ENCODE peak calls at places on chromosomes 4 and X, in seven cellular contexts. B is lower leg skin, D is mucosa of descending colon, Y is HFFc6, A is pancreas, K is H9, N is uterus. R is an unnamed sample.

GRCh38 chrX:19904778-19905367 is 17.5 kb upstream of the SH3KBP1 start:
- DNase-seq in B (no peak), D (no peak), Y (peak; percentile 17), A (no peak), K (no peak), N (no peak), R (no peak)

GRCh38 chr4:36288727-36289126 is 7.3 kb downstream of the DTHD1 start:
- DNase-seq in B (no peak), D (no peak), Y (no peak), A (no peak), K (no peak), N (no peak), R (no peak)

GRCh38 chr4:139978692-139979091 is 175.3 kb downstream of the MAML3 start:
- DNase-seq in B (no peak), D (no peak), Y (no peak), A (no peak), K (no peak), N (no peak), R (no peak)

GRCh38 chr4:94889961-94890360 is 132.2 kb downstream of the BMPR1B start:
- DNase-seq in B (no peak), D (no peak), Y (no peak), A (no peak), K (no peak), N (no peak), R (no peak)

GRCh38 chr4:48133668-48134444 is at the start of gene TXK:
- DNase-seq in B (no peak), D (no peak), Y (no peak), A (no peak), K (no peak), N (no peak), R (no peak)

GRCh38 chrX:19628006-19628575 is 112.8 kb upstream of the MAP3K15 start:
- DNase-seq in B (no peak), D (peak; percentile 39), Y (peak; percentile 6), A (no peak), K (no peak), N (no peak), R (no peak)

GRCh38 chrX:103864886-103865534 is 33.0 kb upstream of the RAB9B start:
- DNase-seq in B (no peak), D (no peak), Y (no peak), A (no peak), K (no peak), N (no peak), R (no peak)

GRCh38 chrX:65744965-65745364 is 77.5 kb downstream of the MSN start:
- DNase-seq in B (no peak), D (no peak), Y (no peak), A (no peak), K (no peak), N (no peak), R (no peak)

DNA sequence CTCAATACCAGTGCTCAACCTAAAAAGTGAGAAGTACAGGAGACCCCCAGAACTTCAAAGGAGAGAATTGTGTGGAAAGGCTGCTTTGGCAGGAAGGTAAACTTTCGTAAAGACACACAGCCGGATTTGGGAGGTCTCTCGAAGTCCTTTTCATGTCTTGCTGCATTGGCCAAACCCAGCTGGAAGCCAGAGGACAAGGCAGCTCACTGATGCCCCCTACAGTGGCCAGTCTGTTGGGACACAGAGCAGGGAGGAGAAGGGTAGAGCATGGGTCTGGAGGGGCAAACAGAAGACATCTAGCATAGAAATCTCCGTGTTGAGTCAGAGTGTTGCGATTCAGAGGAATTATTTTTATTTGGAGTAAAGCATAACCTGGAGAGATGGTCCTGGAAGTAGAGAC is 198.9 kb downstream of the ANK2 start:
- DNase-seq in B (no peak), D (no peak), Y (no peak), A (no peak), K (peak; percentile 83), N (no peak), R (no peak)
- TF ChIP-seq CTCF in B (no peak), D (no peak), Y (peak; percentile 48), A (no peak), K (peak; percentile 76), N (no peak), R (no peak)

DNA sequence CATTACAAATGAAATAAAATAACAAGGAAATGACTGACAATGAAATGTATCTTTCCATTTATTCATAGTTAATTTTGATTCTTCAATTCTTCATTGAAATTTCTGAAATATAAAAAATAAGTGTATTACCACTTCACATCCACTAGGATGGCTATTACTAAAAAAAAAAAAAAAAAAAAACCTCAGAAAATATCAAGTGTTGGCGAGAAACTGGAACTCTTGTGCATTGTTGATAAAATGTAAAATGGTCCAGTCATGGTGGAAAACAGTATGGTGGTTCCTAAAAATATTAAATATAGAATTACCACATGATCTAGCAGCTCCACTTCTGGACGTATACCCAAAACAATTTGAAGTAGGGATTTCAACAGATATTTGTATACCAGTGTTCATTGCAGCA is 22.9 kb downstream of the PGAM4 start:
- DNase-seq in B (no peak), D (no peak), Y (no peak), A (no peak), K (no peak), N (no peak), R (no peak)
- TF ChIP-seq CTCF in B (no peak), D (no peak), Y (peak; percentile 40), A (no peak), K (no peak), N (no peak), R (peak; percentile 39)

DNA sequence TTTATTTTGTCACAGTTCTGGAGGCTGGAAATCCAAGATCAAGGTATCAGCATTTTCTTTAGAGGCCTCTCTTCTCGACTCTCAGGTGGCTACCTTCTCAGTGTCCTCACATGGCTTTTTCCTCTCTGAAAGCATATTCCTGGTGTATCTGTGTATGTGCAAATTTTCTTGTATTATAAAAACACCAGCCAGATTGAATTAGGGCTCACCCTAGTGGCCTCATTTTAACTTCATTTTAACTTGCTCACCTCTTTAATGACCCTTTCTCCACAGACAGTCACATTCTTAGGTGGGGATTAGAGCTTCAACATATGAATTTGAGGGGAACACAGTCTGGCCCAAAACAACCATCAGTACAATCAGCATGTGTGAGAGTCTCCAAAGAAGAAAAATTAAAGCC is 542.4 kb upstream of the FAM241A start:
- DNase-seq in B (no peak), D (no peak), Y (peak; percentile 38), A (no peak), K (no peak), N (no peak), R (no peak)
- TF ChIP-seq CTCF in B (no peak), D (no peak), Y (peak; percentile 78), A (no peak), K (no peak), N (no peak), R (no peak)

GRCh38 chr4:12041828-12042227 is 613.1 kb upstream of the HS3ST1 start:
- DNase-seq in B (no peak), D (no peak), Y (no peak), A (no peak), K (no peak), N (no peak), R (no peak)
- TF ChIP-seq CTCF in B (no peak), D (no peak), Y (peak; percentile 35), A (no peak), K (peak; percentile 80), N (no peak), R (peak; percentile 54)